ENCODE peak calls at places on chromosomes 1 and 21, in ten cellular contexts. W is thyroid gland; X is activated CD8-positive, alpha-beta T cell treated with anti-CD3 and anti-CD28 coated beads, Interleukin-2, amount 10 ng/mL, durations not matched to agents 7 days and 5 days; N is endodermal cell; I is bronchial epithelial cell; T is cardiac fibroblast; V is HAP-1; S is sigmoid colon; Z is heart right ventricle; J is heart left ventricle. C is an unnamed sample.

GRCh38 chr1:46767649-46768282 is 31.1 kb upstream of the CYP4B1 start:
- DNase-seq in N (no peak), T (no peak), V (no peak), W (peak; percentile 95), Z (peak; percentile 13), J (no peak), S (no peak), X (no peak), I (no peak), C (no peak)

GRCh38 chr21:46096997-46097825 is 701 bp upstream of the COL6A2 start:
- DNase-seq in W (peak; percentile 0), X (peak; percentile 19), J (peak; percentile 10), N (peak; percentile 59), S (peak; percentile 76), I (no peak), T (no peak), Z (peak; percentile 11), V (peak; percentile 27), C (no peak)

GRCh38 chr1:240956424-240956823 is 344.5 kb upstream of the GREM2 start:
- DNase-seq in Z (no peak), J (no peak), T (no peak), W (no peak), I (no peak), S (no peak), N (no peak), V (no peak), X (no peak), C (no peak)

GRCh38 chr1:172658871-172659453 is at the start of gene FASLG:
- DNase-seq in S (no peak), T (no peak), I (no peak), X (peak; percentile 70), V (no peak), Z (no peak), W (no peak), N (no peak), J (no peak), C (no peak)

GRCh38 chr1:172185206-172185605 is 235.3 kb upstream of the C1orf105 start:
- DNase-seq in N (no peak), I (no peak), W (no peak), V (no peak), J (no peak), T (no peak), S (no peak), Z (no peak), X (no peak), C (no peak)

GRCh38 chr21:36504067-36505058 is 24.4 kb upstream of the CLDN14 start:
- DNase-seq in I (peak; percentile 42), X (peak; percentile 56), N (no peak), S (no peak), Z (peak; percentile 28), V (peak; percentile 64), T (peak; percentile 76), J (peak; percentile 21), W (peak; percentile 30), C (peak; percentile 50)

GRCh38 chr21:45618846-45619485 is 24.6 kb upstream of the PCBP3 start:
- DNase-seq in T (peak; percentile 36), I (no peak), N (peak; percentile 44), S (no peak), X (no peak), Z (no peak), J (no peak), V (no peak), W (no peak), C (no peak)

GRCh38 chr21:36803051-36803709 is 104.3 kb downstream of the SIM2 start:
- DNase-seq in J (no peak), N (no peak), T (no peak), Z (no peak), S (no peak), W (no peak), V (no peak), X (no peak), I (no peak), C (no peak)

GRCh38 chr1:180057883-180058396 is 96.7 kb upstream of the QSOX1 start:
- DNase-seq in J (no peak), T (no peak), V (no peak), W (no peak), X (no peak), N (no peak), Z (no peak), I (no peak), S (no peak), C (no peak)